ENCODE peak calls at places on chromosomes 11 and 22, in five cellular contexts. M is activated CD4-positive, alpha-beta T cell treated with anti-CD3 and anti-CD28 coated beads, Interleukin-2, amount 10 ng/mL, durations not matched to agents 24 days and 14 days; O is activated naive CD4-positive, alpha-beta T cell treated with Interleukin-2 at 50 U/mL for 16 hours; V is kidney; J is left ventricle myocardium superior. K is an unnamed sample.

GRCh38 chr11:83908457-83908856 is 622.3 kb upstream of the CCDC90B start:
- DNase-seq in V (no peak), O (no peak), M (no peak), J (no peak), K (no peak)

GRCh38 chr11:124394408-124394807 is 4.4 kb downstream of the OR8B3 start:
- DNase-seq in O (no peak), J (no peak), M (no peak), V (no peak), K (no peak)

GRCh38 chr11:59053387-59053786 is 32.7 kb upstream of the GLYATL1B start:
- DNase-seq in O (peak; percentile 82), J (peak; percentile 73), V (peak; percentile 72), M (peak; percentile 93), K (peak; percentile 90)

GRCh38 chr22:19174106-19175025 is 4.2 kb downstream of the SLC25A1 start:
- DNase-seq in J (peak; percentile 47), V (peak; percentile 83), O (no peak), M (no peak), K (peak; percentile 59)

GRCh38 chr11:44619931-44620725 is 54.7 kb downstream of the CD82 start:
- DNase-seq in J (no peak), O (peak; percentile 1), M (peak; percentile 55), V (no peak), K (no peak)

GRCh38 chr22:20642668-20643179 is 131.2 kb upstream of the SERPIND1 start:
- DNase-seq in J (no peak), V (no peak), O (no peak), M (no peak), K (no peak)

GRCh38 chr11:67649634-67650540 is 643 bp downstream of the ACY3 start:
- DNase-seq in O (no peak), J (no peak), V (peak; percentile 46), M (no peak), K (no peak)

GRCh38 chr11:13705710-13706109 is 37.2 kb downstream of the FAR1 start:
- DNase-seq in M (no peak), J (no peak), O (no peak), V (no peak), K (no peak)

GRCh38 chr22:47810505-47811500 is 1048.4 kb downstream of the TBC1D22A start:
- DNase-seq in J (no peak), O (no peak), V (no peak), M (no peak), K (no peak)